ENCODE peak calls at places on chromosome X, in eight cellular contexts. S is PC-3, A is epithelial cell of proximal tubule, H is endothelial cell, Q is IMR-90, J is bronchial epithelial cell, B is transverse colon, V is osteocyte. E is an unnamed sample.

GRCh38 chrX:115968436-115969252 is 201.9 kb upstream of the AGTR2 start:
- DNase-seq in S (no peak), A (no peak), H (peak; percentile 46), Q (no peak), J (peak; percentile 31), B (peak; percentile 58), V (no peak), E (peak; percentile 72)

GRCh38 chrX:110167952-110168451 is 149.9 kb downstream of the AMMECR1 start:
- DNase-seq in S (peak; percentile 30), A (no peak), H (peak; percentile 41), Q (no peak), J (peak; percentile 20), B (peak; percentile 22), V (no peak), E (peak; percentile 57)

GRCh38 chrX:13937370-13938052 is 92.2 kb downstream of the GEMIN8 start:
- DNase-seq in S (no peak), A (no peak), H (no peak), Q (peak; percentile 53), J (no peak), B (no peak), V (no peak), E (no peak)

GRCh38 chrX:37873220-37873619 is 25.8 kb upstream of the DYNLT3 start:
- DNase-seq in S (no peak), A (no peak), H (no peak), Q (no peak), J (no peak), B (no peak), V (no peak), E (no peak)

GRCh38 chrX:100625985-100626491 is 10.6 kb downstream of the TSPAN6 start:
- DNase-seq in S (no peak), A (no peak), H (no peak), Q (no peak), J (no peak), B (no peak), V (no peak), E (no peak)

GRCh38 chrX:76428243-76429130 is 977 bp downstream of the MAGEE1 start:
- DNase-seq in S (no peak), A (no peak), H (peak; percentile 5), Q (no peak), J (no peak), B (peak; percentile 14), V (no peak), E (peak; percentile 19)

GRCh38 chrX:109848451-109849050 is 115.5 kb upstream of the ACSL4 start:
- DNase-seq in S (no peak), A (no peak), H (no peak), Q (no peak), J (no peak), B (no peak), V (no peak), E (peak; percentile 70)

GRCh38 chrX:29671426-29671825 is 543.9 kb upstream of the MAGEB2 start:
- DNase-seq in S (no peak), A (no peak), H (no peak), Q (peak; percentile 62), J (no peak), B (no peak), V (no peak), E (no peak)

GRCh38 chrX:154327026-154327820 is 31.6 kb downstream of the TKTL1 start:
- DNase-seq in S (no peak), A (no peak), H (no peak), Q (no peak), J (no peak), B (peak; percentile 22), V (no peak), E (no peak)

GRCh38 chrX:80550722-80551121 is 130.5 kb downstream of the TENT5D start:
- DNase-seq in S (peak; percentile 36), A (no peak), H (peak; percentile 3), Q (no peak), J (no peak), B (no peak), V (no peak), E (no peak)

GRCh38 chrX:78046362-78046761 is 57.7 kb upstream of the PGK1 start:
- DNase-seq in S (no peak), A (no peak), H (no peak), Q (no peak), J (no peak), B (no peak), V (no peak), E (no peak)

GRCh38 chrX:113594504-113594903 is 753.9 kb upstream of the AMOT start:
- DNase-seq in S (peak; percentile 3), A (no peak), H (no peak), Q (no peak), J (no peak), B (no peak), V (no peak), E (no peak)

GRCh38 chrX:129697204-129697829 is 41.5 kb upstream of the XPNPEP2 start:
- DNase-seq in S (peak; percentile 23), A (no peak), H (no peak), Q (no peak), J (no peak), B (no peak), V (no peak), E (no peak)

GRCh38 chrX:34877451-34877850 is 65.1 kb upstream of the FAM47B start:
- DNase-seq in S (no peak), A (no peak), H (no peak), Q (peak; percentile 59), J (no peak), B (no peak), V (no peak), E (no peak)

GRCh38 chrX:13093489-13094140 is 49.2 kb upstream of the FAM9C start:
- DNase-seq in S (no peak), A (no peak), H (no peak), Q (no peak), J (no peak), B (no peak), V (no peak), E (no peak)

GRCh38 chrX:14028473-14028872 is 1.2 kb downstream of the GEMIN8 start:
- DNase-seq in S (no peak), A (no peak), H (no peak), Q (no peak), J (no peak), B (no peak), V (no peak), E (no peak)

GRCh38 chrX:113868169-113868568 is 715.7 kb upstream of the HTR2C start:
- DNase-seq in S (no peak), A (no peak), H (no peak), Q (no peak), J (no peak), B (no peak), V (no peak), E (no peak)

GRCh38 chrX:13579696-13580095 is 10.3 kb downstream of the EGFL6 start:
- DNase-seq in S (no peak), A (no peak), H (no peak), Q (no peak), J (no peak), B (no peak), V (no peak), E (no peak)

GRCh38 chrX:34341258-34341657 is 209.1 kb upstream of the FAM47A start:
- DNase-seq in S (peak; percentile 6), A (no peak), H (no peak), Q (no peak), J (peak; percentile 20), B (no peak), V (no peak), E (no peak)

GRCh38 chrX:148915474-148915873 is 415.1 kb downstream of the AFF2 start:
- DNase-seq in S (no peak), A (no peak), H (no peak), Q (no peak), J (no peak), B (no peak), V (no peak), E (no peak)

GRCh38 chrX:148914783-148915182 is 414.4 kb downstream of the AFF2 start:
- DNase-seq in S (no peak), A (no peak), H (no peak), Q (no peak), J (no peak), B (no peak), V (no peak), E (no peak)
- TF ChIP-seq CTCF in S (no peak), A (no peak), H (no peak), Q (no peak), J (no peak), B (no peak), V (no peak), E (no peak)

GRCh38 chrX:40062525-40063193 is 35.1 kb downstream of the BCOR start:
- DNase-seq in S (no peak), A (no peak), H (no peak), Q (no peak), J (peak; percentile 65), B (no peak), V (no peak), E (no peak)

GRCh38 chrX:40063555-40063954 is 34.2 kb downstream of the BCOR start:
- DNase-seq in S (no peak), A (no peak), H (no peak), Q (no peak), J (no peak), B (no peak), V (no peak), E (no peak)

GRCh38 chrX:40065291-40066046 is 32.3 kb downstream of the BCOR start:
- DNase-seq in S (no peak), A (no peak), H (no peak), Q (no peak), J (no peak), B (no peak), V (no peak), E (no peak)

GRCh38 chrX:40061871-40062524 is 35.8 kb downstream of the BCOR start:
- DNase-seq in S (no peak), A (no peak), H (no peak), Q (no peak), J (peak; percentile 37), B (no peak), V (no peak), E (peak; percentile 40)

DNA sequence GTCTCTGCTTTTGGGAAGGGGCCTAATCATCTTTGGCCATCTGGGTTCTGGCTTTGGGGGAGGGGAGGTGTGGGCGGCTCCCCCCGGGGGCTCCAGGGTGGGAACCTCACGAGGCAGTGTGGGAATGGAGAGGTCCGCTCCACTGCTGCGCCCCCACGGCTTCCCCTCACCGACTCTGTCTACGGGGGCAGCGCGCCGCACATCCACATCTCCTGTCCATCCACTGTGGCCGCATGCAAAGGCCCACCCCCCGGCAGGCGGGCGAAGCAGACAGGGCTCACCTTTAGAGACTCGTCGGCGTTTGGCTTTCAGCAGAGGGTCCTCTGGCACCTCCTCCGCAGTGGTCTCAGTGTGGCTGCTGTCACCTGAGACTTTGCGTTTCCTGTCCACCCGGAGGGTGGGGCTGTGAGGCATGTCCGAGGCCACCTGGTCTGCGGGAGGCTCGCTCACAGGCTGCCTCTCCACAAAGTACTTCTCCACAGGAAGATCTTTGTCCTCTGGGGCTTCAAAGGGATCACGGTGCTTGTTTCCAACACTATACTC is 33.6 kb downstream of the BCOR start:
- DNase-seq in S (no peak), A (no peak), H (no peak), Q (no peak), J (no peak), B (no peak), V (no peak), E (no peak)
- TF ChIP-seq CTCF in S (no peak), A (no peak), H (no peak), Q (no peak), J (no peak), B (no peak), V (no peak), E (no peak)

GRCh38 chrX:150162141-150162540 is 201.0 kb upstream of the MAMLD1 start:
- DNase-seq in S (peak; percentile 75), A (no peak), H (no peak), Q (no peak), J (peak; percentile 58), B (no peak), V (peak; percentile 56), E (no peak)
- TF ChIP-seq CTCF in S (no peak), A (no peak), H (no peak), Q (no peak), J (no peak), B (no peak), V (no peak), E (no peak)

GRCh38 chrX:86002076-86002896 is 45.1 kb downstream of the CHM start:
- DNase-seq in S (peak; percentile 74), A (no peak), H (peak; percentile 17), Q (peak; percentile 60), J (peak; percentile 50), B (peak; percentile 60), V (no peak), E (peak; percentile 64)
- TF ChIP-seq CTCF in S (no peak), A (no peak), H (no peak), Q (no peak), J (no peak), B (no peak), V (no peak), E (no peak)